ENCODE peak calls at places on chromosomes 2 and 18, in nine cellular contexts. G, M, X, F, Q, U, S, O and B are unnamed samples.

GRCh38 chr2:95353613-95354468 is 48.7 kb upstream of the FAHD2A start:
- DNase-seq in G (peak), M (no peak), X (no peak), F (no peak), Q (peak), U (no peak), S (no peak), O (no peak), B (no peak)

GRCh38 chr2:49037197-49037596 is 117.1 kb downstream of the FSHR start:
- DNase-seq in G (no peak), M (no peak), X (no peak), F (no peak), Q (no peak), U (no peak), S (no peak), O (no peak), B (no peak)

GRCh38 chr18:78992041-78992735 is 12.6 kb downstream of the SALL3 start:
- DNase-seq in G (no peak), M (peak), X (no peak), F (no peak), Q (no peak), U (no peak), S (no peak), O (no peak), B (no peak)

GRCh38 chr2:44944102-44944951 is 2.8 kb downstream of the SIX3 start:
- DNase-seq in G (peak), M (no peak), X (no peak), F (no peak), Q (no peak), U (no peak), S (no peak), O (no peak), B (no peak)

GRCh38 chr2:197705912-197706838 is 1.0 kb downstream of the MARS2 start:
- DNase-seq in G (peak), M (peak), X (no peak), F (no peak), Q (peak), U (no peak), S (peak), O (no peak), B (no peak)

GRCh38 chr18:3594760-3595241 is 144.8 kb downstream of the TGIF1 start:
- DNase-seq in G (peak), M (no peak), X (no peak), F (no peak), Q (peak), U (peak), S (peak), O (peak), B (peak)

GRCh38 chr2:135245055-135245454 is 193.0 kb downstream of the RAB3GAP1 start:
- DNase-seq in G (no peak), M (no peak), X (peak), F (no peak), Q (peak), U (no peak), S (no peak), O (peak), B (no peak)

GRCh38 chr2:105886029-105886454 is 141.3 kb downstream of the NCK2 start:
- DNase-seq in G (no peak), M (no peak), X (no peak), F (no peak), Q (no peak), U (no peak), S (no peak), O (no peak), B (no peak)

GRCh38 chr2:56448999-56449431 is 265.2 kb downstream of the CCDC85A start:
- DNase-seq in G (no peak), M (no peak), X (peak), F (no peak), Q (no peak), U (no peak), S (no peak), O (peak), B (no peak)

GRCh38 chr2:144886847-144887246 is 366.9 kb upstream of the ZEB2 start:
- DNase-seq in G (no peak), M (no peak), X (no peak), F (no peak), Q (no peak), U (no peak), S (no peak), O (no peak), B (no peak)

GRCh38 chr18:28050561-28050960 is 126.4 kb downstream of the CDH2 start:
- DNase-seq in G (no peak), M (no peak), X (no peak), F (no peak), Q (no peak), U (no peak), S (no peak), O (no peak), B (no peak)

GRCh38 chr2:37457401-37457901 is 113.0 kb downstream of the QPCT start:
- DNase-seq in G (no peak), M (no peak), X (no peak), F (no peak), Q (no peak), U (no peak), S (no peak), O (no peak), B (no peak)

GRCh38 chr18:22499421-22499820 is 81.7 kb upstream of the CTAGE1 start:
- DNase-seq in G (no peak), M (no peak), X (no peak), F (no peak), Q (no peak), U (no peak), S (no peak), O (no peak), B (no peak)

GRCh38 chr2:51219468-51219867 is 187.5 kb upstream of the NRXN1 start:
- DNase-seq in G (no peak), M (no peak), X (no peak), F (no peak), Q (no peak), U (no peak), S (no peak), O (no peak), B (no peak)